ENCODE peak calls at places on chromosomes 12 and 14, in seven cellular contexts. Z is fibroblast of mammary gland; T is stimulated activated naive B cell treated with anti-CD40 and anti-IgM and Interleukin-4, amounts not matched to agents 10 μg/mL and 1 μg/mL and 100 μg/mL, for 72 hours; F is breast epithelium; L is activated T-helper 1 cell treated with anti-CD3 and anti-CD28 coated beads, Interleukin-2, amount 50 U/mL, for 16 hours; N is T-helper 2 cell; M is fibroblast of the aortic adventitia. A is an unnamed sample.

GRCh38 chr14:77324816-77325745 is 4.2 kb downstream of the GSTZ1 start:
- DNase-seq in Z (no peak), L (no peak), M (no peak), N (no peak), F (no peak), T (no peak), A (no peak)

GRCh38 chr14:51342226-51342625 is 102.2 kb downstream of the TMX1 start:
- DNase-seq in F (no peak), T (no peak), M (peak; percentile 20), Z (no peak), L (no peak), N (no peak), A (no peak)

GRCh38 chr12:49476091-49476490 is 62.7 kb upstream of the KCNH3 start:
- DNase-seq in Z (no peak), T (no peak), N (no peak), L (no peak), M (no peak), F (no peak), A (no peak)

GRCh38 chr12:121992059-121992879 is 29.4 kb upstream of the BCL7A start:
- DNase-seq in Z (peak; percentile 99), T (peak; percentile 88), N (no peak), M (peak; percentile 97), F (no peak), L (peak; percentile 23), A (peak; percentile 97)

GRCh38 chr14:77037886-77038511 is 9.5 kb upstream of the IRF2BPL start:
- DNase-seq in M (peak; percentile 33), L (peak; percentile 28), F (no peak), T (no peak), N (no peak), Z (no peak), A (no peak)

GRCh38 chr14:46344327-46344937 is 307.1 kb downstream of the RPL10L start:
- DNase-seq in Z (peak; percentile 35), T (no peak), F (no peak), L (no peak), M (no peak), N (no peak), A (no peak)

GRCh38 chr14:105501504-105502291 is 10.7 kb downstream of the TEDC1 start:
- DNase-seq in M (no peak), T (no peak), N (no peak), L (no peak), Z (no peak), F (no peak), A (no peak)

GRCh38 chr12:21774358-21775129 is at the start of gene KCNJ8:
- DNase-seq in M (peak; percentile 68), Z (peak; percentile 71), T (no peak), F (no peak), N (no peak), L (no peak), A (no peak)

GRCh38 chr12:111451649-111452129 is 46.0 kb downstream of the SH2B3 start:
- DNase-seq in Z (peak; percentile 64), N (peak; percentile 59), M (peak; percentile 69), F (no peak), T (no peak), L (no peak), A (no peak)

GRCh38 chr12:12070674-12071661 is at the start of gene BCL2L14:
- DNase-seq in L (peak; percentile 1), Z (no peak), F (no peak), T (no peak), M (no peak), N (no peak), A (no peak)

GRCh38 chr12:127145929-127146789 is 1120.8 kb upstream of the TMEM132C start:
- DNase-seq in T (no peak), Z (peak; percentile 62), N (peak; percentile 46), L (peak; percentile 67), F (no peak), M (peak; percentile 67), A (no peak)

GRCh38 chr12:31498424-31498823 is 92.5 kb downstream of the DENND5B start:
- DNase-seq in M (no peak), N (no peak), L (no peak), T (no peak), F (no peak), Z (no peak), A (no peak)

GRCh38 chr14:36194645-36195044 is 18.1 kb upstream of the PTCSC3 start:
- DNase-seq in M (no peak), L (no peak), N (no peak), T (no peak), F (no peak), Z (no peak), A (no peak)

GRCh38 chr12:82655751-82656150 is 31.0 kb upstream of the TMTC2 start:
- DNase-seq in Z (no peak), M (no peak), F (no peak), T (no peak), N (no peak), L (no peak), A (no peak)

GRCh38 chr12:89707992-89708792 is 446 bp downstream of the ATP2B1 start:
- DNase-seq in T (peak; percentile 33), F (peak; percentile 58), L (peak; percentile 23), N (no peak), Z (no peak), M (no peak), A (no peak)

A was measured in AG04449.